ENCODE peak calls at places on chromosomes 11 and 22, in four cellular contexts. A is GM12878, Z is kidney glomerular epithelial cell, V is fibroblast of gingiva. P is an unnamed sample.

GRCh38 chr22:46029574-46030200 is 52.7 kb upstream of the WNT7B start:
- DNase-seq in Z (no peak), A (no peak), V (peak), P (no peak)

GRCh38 chr11:69050592-69051380 is 2.1 kb downstream of the TPCN2 start:
- DNase-seq in Z (no peak), V (no peak), A (no peak), P (no peak)

GRCh38 chr22:24146791-24147353 is 34.4 kb upstream of the SUSD2 start:
- DNase-seq in A (no peak), V (peak), Z (peak), P (peak)

GRCh38 chr11:32972781-32973180 is 42.9 kb upstream of the DEPDC7 start:
- DNase-seq in V (no peak), Z (no peak), A (no peak), P (no peak)

GRCh38 chr11:35126000-35126878 is 12.7 kb upstream of the CD44 start:
- DNase-seq in Z (no peak), A (peak), V (no peak), P (no peak)

GRCh38 chr11:48114740-48115139 is 101.9 kb upstream of the OR4B1 start:
- DNase-seq in A (no peak), V (no peak), Z (no peak), P (no peak)

GRCh38 chr11:40867991-40868685 is 591.3 kb downstream of the LRRC4C start:
- DNase-seq in Z (no peak), A (no peak), V (no peak), P (no peak)

GRCh38 chr11:85752201-85752889 is 58.6 kb downstream of the SYTL2 start:
- DNase-seq in Z (no peak), A (no peak), V (no peak), P (no peak)

GRCh38 chr11:19436932-19437331 is 196.2 kb upstream of the E2F8 start:
- DNase-seq in A (no peak), Z (no peak), V (no peak), P (no peak)

GRCh38 chr11:12066799-12067508 is 43.4 kb upstream of the MICAL2 start:
- DNase-seq in A (no peak), V (no peak), Z (peak), P (peak)

GRCh38 chr11:6850526-6850925 is 5.0 kb downstream of the OR10A5 start:
- DNase-seq in V (no peak), Z (no peak), A (no peak), P (no peak)

GRCh38 chr11:34614334-34615113 is 6.4 kb upstream of the EHF start:
- DNase-seq in V (peak), A (no peak), Z (no peak), P (no peak)

GRCh38 chr11:109435121-109435742 is 13.2 kb downstream of the C11orf87 start:
- DNase-seq in V (no peak), Z (no peak), A (no peak), P (no peak)

GRCh38 chr11:117096140-117096972 is 1.9 kb downstream of the SIK3 start:
- DNase-seq in V (no peak), Z (no peak), A (peak), P (peak)

GRCh38 chr11:100789500-100789899 is 102.4 kb downstream of the ARHGAP42 start:
- DNase-seq in V (no peak), A (no peak), Z (no peak), P (peak)

GRCh38 chr22:25728064-25728463 is 13.9 kb upstream of the MYO18B start:
- DNase-seq in V (no peak), A (no peak), Z (no peak), P (no peak)

GRCh38 chr11:115481528-115481927 is 22.7 kb downstream of the CADM1 start:
- DNase-seq in A (no peak), Z (no peak), V (no peak), P (no peak)

GRCh38 chr22:36773935-36774334 is 2.0 kb downstream of the IFT27 start:
- DNase-seq in V (peak), A (no peak), Z (peak), P (peak)

GRCh38 chr11:40302669-40303068 is 1156.8 kb downstream of the LRRC4C start:
- DNase-seq in Z (no peak), A (no peak), V (peak), P (no peak)

GRCh38 chr22:30445438-30445936 is 19.9 kb downstream of the MTFP1 start:
- DNase-seq in A (no peak), Z (peak), V (no peak), P (no peak)

GRCh38 chr11:70060611-70061293 is 17.4 kb upstream of the ANO1 start:
- DNase-seq in V (no peak), Z (no peak), A (no peak), P (no peak)

GRCh38 chr11:103609117-103610066 is 427.0 kb upstream of the DDI1 start:
- DNase-seq in Z (peak), V (peak), A (no peak), P (peak)

GRCh38 chr11:119120639-119121007 is 757 bp upstream of the HINFP start:
- DNase-seq in A (no peak), V (peak), Z (no peak), P (no peak)

GRCh38 chr11:64611961-64612646 is 21.1 kb downstream of the SLC22A12 start:
- DNase-seq in Z (no peak), V (no peak), A (no peak), P (no peak)

GRCh38 chr11:110777765-110778164 is 65.5 kb upstream of the ARHGAP20 start:
- DNase-seq in V (peak), Z (no peak), A (peak), P (no peak)

GRCh38 chr22:36506637-36507517 is at the start of gene FOXRED2:
- DNase-seq in A (no peak), Z (peak), V (peak), P (peak)

GRCh38 chr11:117160826-117161225 is 16.7 kb downstream of the PAFAH1B2 start:
- DNase-seq in V (no peak), A (no peak), Z (no peak), P (no peak)

GRCh38 chr11:120336641-120337132 is 474 bp downstream of the ARHGEF12 start:
- DNase-seq in Z (no peak), A (no peak), V (no peak), P (no peak)

GRCh38 chr11:85685820-85686459 is at the start of gene CCDC89:
- DNase-seq in Z (peak), A (no peak), V (peak), P (peak)